ENCODE peak calls at places on chromosomes 12 and 14, in nine cellular contexts. One of them, this sample, is unnamed.

GRCh38 chr12:52202361-52203078 is 10.7 kb upstream of the KRT80 start:
- DNase-seq in stimulated activated CD4-positive, alpha-beta T cell treated with anti-CD3 and anti-CD28 coated beads, Interleukin-4, amount 100 ng/mL, for 48 hours: no peak
- DNase-seq in NCI-H460: no peak
- DNase-seq in activated T-cell treated with anti-CD3 and anti-CD28 coated beads for 48 hours: no peak
- DNase-seq in GF-D8: peak
- DNase-seq in T-helper 17 cell: no peak
- DNase-seq in lung microvascular endothelial cell: peak
- DNase-seq in T1000: no peak
- DNase-seq in iPS DF 6.9: no peak
- DNase-seq in this sample: no peak

GRCh38 chr12:50637870-50638481 is 125.9 kb upstream of the ATF1 start:
- DNase-seq in stimulated activated CD4-positive, alpha-beta T cell treated with anti-CD3 and anti-CD28 coated beads, Interleukin-4, amount 100 ng/mL, for 48 hours: no peak
- DNase-seq in NCI-H460: peak
- DNase-seq in activated T-cell treated with anti-CD3 and anti-CD28 coated beads for 48 hours: no peak
- DNase-seq in GF-D8: peak
- DNase-seq in T-helper 17 cell: no peak
- DNase-seq in lung microvascular endothelial cell: peak
- DNase-seq in T1000: no peak
- DNase-seq in iPS DF 6.9: no peak
- DNase-seq in this sample: peak

GRCh38 chr14:91021115-91021514 is 39.3 kb downstream of the RPS6KA5 start:
- DNase-seq in stimulated activated CD4-positive, alpha-beta T cell treated with anti-CD3 and anti-CD28 coated beads, Interleukin-4, amount 100 ng/mL, for 48 hours: no peak
- DNase-seq in NCI-H460: no peak
- DNase-seq in activated T-cell treated with anti-CD3 and anti-CD28 coated beads for 48 hours: no peak
- DNase-seq in GF-D8: no peak
- DNase-seq in T-helper 17 cell: no peak
- DNase-seq in lung microvascular endothelial cell: no peak
- DNase-seq in T1000: no peak
- DNase-seq in iPS DF 6.9: no peak
- DNase-seq in this sample: no peak

GRCh38 chr12:93592641-93593396 is 20.3 kb downstream of the SOCS2 start:
- DNase-seq in stimulated activated CD4-positive, alpha-beta T cell treated with anti-CD3 and anti-CD28 coated beads, Interleukin-4, amount 100 ng/mL, for 48 hours: no peak
- DNase-seq in NCI-H460: no peak
- DNase-seq in activated T-cell treated with anti-CD3 and anti-CD28 coated beads for 48 hours: no peak
- DNase-seq in GF-D8: no peak
- DNase-seq in T-helper 17 cell: no peak
- DNase-seq in lung microvascular endothelial cell: peak
- DNase-seq in T1000: no peak
- DNase-seq in iPS DF 6.9: no peak
- DNase-seq in this sample: peak

GRCh38 chr12:7344831-7345230 is 41.0 kb downstream of the ACSM4 start:
- DNase-seq in stimulated activated CD4-positive, alpha-beta T cell treated with anti-CD3 and anti-CD28 coated beads, Interleukin-4, amount 100 ng/mL, for 48 hours: no peak
- DNase-seq in NCI-H460: no peak
- DNase-seq in activated T-cell treated with anti-CD3 and anti-CD28 coated beads for 48 hours: no peak
- DNase-seq in GF-D8: peak
- DNase-seq in T-helper 17 cell: no peak
- DNase-seq in lung microvascular endothelial cell: no peak
- DNase-seq in T1000: no peak
- DNase-seq in iPS DF 6.9: no peak
- DNase-seq in this sample: no peak

GRCh38 chr12:125773033-125773432 is 707.8 kb downstream of the AACS start:
- DNase-seq in stimulated activated CD4-positive, alpha-beta T cell treated with anti-CD3 and anti-CD28 coated beads, Interleukin-4, amount 100 ng/mL, for 48 hours: peak
- DNase-seq in NCI-H460: peak
- DNase-seq in activated T-cell treated with anti-CD3 and anti-CD28 coated beads for 48 hours: peak
- DNase-seq in GF-D8: no peak
- DNase-seq in T-helper 17 cell: no peak
- DNase-seq in lung microvascular endothelial cell: no peak
- DNase-seq in T1000: no peak
- DNase-seq in iPS DF 6.9: peak
- DNase-seq in this sample: peak

GRCh38 chr12:41205070-41205715 is 17.1 kb downstream of the PDZRN4 start:
- DNase-seq in stimulated activated CD4-positive, alpha-beta T cell treated with anti-CD3 and anti-CD28 coated beads, Interleukin-4, amount 100 ng/mL, for 48 hours: no peak
- DNase-seq in NCI-H460: no peak
- DNase-seq in activated T-cell treated with anti-CD3 and anti-CD28 coated beads for 48 hours: no peak
- DNase-seq in GF-D8: no peak
- DNase-seq in T-helper 17 cell: no peak
- DNase-seq in lung microvascular endothelial cell: no peak
- DNase-seq in T1000: no peak
- DNase-seq in iPS DF 6.9: no peak
- DNase-seq in this sample: peak

GRCh38 chr12:64672925-64673409 is 62.7 kb downstream of the RASSF3 start:
- DNase-seq in stimulated activated CD4-positive, alpha-beta T cell treated with anti-CD3 and anti-CD28 coated beads, Interleukin-4, amount 100 ng/mL, for 48 hours: no peak
- DNase-seq in NCI-H460: peak
- DNase-seq in activated T-cell treated with anti-CD3 and anti-CD28 coated beads for 48 hours: no peak
- DNase-seq in GF-D8: peak
- DNase-seq in T-helper 17 cell: peak
- DNase-seq in lung microvascular endothelial cell: peak
- DNase-seq in T1000: no peak
- DNase-seq in iPS DF 6.9: no peak
- DNase-seq in this sample: peak

GRCh38 chr12:90871697-90872096 is 83.3 kb downstream of the CCER1 start:
- DNase-seq in stimulated activated CD4-positive, alpha-beta T cell treated with anti-CD3 and anti-CD28 coated beads, Interleukin-4, amount 100 ng/mL, for 48 hours: no peak
- DNase-seq in NCI-H460: no peak
- DNase-seq in activated T-cell treated with anti-CD3 and anti-CD28 coated beads for 48 hours: no peak
- DNase-seq in GF-D8: no peak
- DNase-seq in T-helper 17 cell: no peak
- DNase-seq in lung microvascular endothelial cell: no peak
- DNase-seq in T1000: no peak
- DNase-seq in iPS DF 6.9: no peak
- DNase-seq in this sample: no peak